ENCODE peak calls at places on chromosomes 3 and 15, in four cellular contexts. K is breast epithelium, I is BE2C, M is right atrium auricular region. Z is an unnamed sample.

GRCh38 chr15:57224664-57225063 is 151.6 kb upstream of the CGNL1 start:
- DNase-seq in K (no peak), I (no peak), M (no peak), Z (no peak)

GRCh38 chr3:196813903-196814302 is 53.8 kb upstream of the SENP5 start:
- DNase-seq in K (no peak), I (no peak), M (no peak), Z (no peak)

GRCh38 chr15:49530106-49530505 is 90.5 kb downstream of the FAM227B start:
- DNase-seq in K (no peak), I (no peak), M (no peak), Z (no peak)

GRCh38 chr3:80663426-80663825 is 895.6 kb upstream of the ROBO1 start:
- DNase-seq in K (no peak), I (no peak), M (no peak), Z (no peak)

GRCh38 chr15:34018021-34018645 is 20.9 kb downstream of the AVEN start:
- DNase-seq in K (no peak), I (no peak), M (no peak), Z (no peak)

GRCh38 chr3:52147804-52148203 is 6.4 kb downstream of the POC1A start:
- DNase-seq in K (no peak), I (no peak), M (no peak), Z (no peak)

GRCh38 chr3:8621872-8622271 is 22.7 kb downstream of the SSUH2 start:
- DNase-seq in K (no peak), I (no peak), M (peak; percentile 81), Z (no peak)

GRCh38 chr15:35748105-35748504 is 202.1 kb upstream of the DPH6 start:
- DNase-seq in K (no peak), I (no peak), M (no peak), Z (no peak)

GRCh38 chr3:37741644-37742043 is 120.0 kb upstream of the CTDSPL start:
- DNase-seq in K (peak; percentile 35), I (peak; percentile 19), M (peak; percentile 65), Z (no peak)

GRCh38 chr3:14413381-14414071 is 11.1 kb downstream of the SLC6A6 start:
- DNase-seq in K (no peak), I (no peak), M (no peak), Z (no peak)

DNA sequence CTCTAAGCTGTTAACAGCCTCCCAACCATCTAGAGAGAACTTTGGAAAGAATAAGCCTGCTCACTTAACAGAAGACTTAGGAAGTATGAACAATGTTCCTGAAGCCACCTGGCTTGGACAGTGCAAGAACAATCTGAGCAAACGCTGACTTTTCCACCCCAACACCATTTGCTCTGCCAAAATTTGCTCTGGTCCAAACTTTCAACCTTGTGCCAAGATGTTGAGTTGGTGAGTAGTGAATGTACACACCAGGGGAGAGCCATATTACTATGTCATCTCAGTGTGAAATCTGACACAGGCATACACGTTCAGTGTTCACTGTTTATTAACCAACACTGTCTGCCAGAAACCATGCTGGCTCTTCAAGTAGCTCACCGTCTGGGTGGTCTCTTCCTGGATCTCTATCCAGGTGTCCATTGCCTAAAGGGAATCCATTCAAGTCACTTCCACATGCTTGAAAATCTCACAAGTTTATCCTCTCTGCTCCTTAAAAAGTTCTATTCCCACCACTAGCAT is 152.8 kb upstream of the LPP start:
- DNase-seq in K (no peak), I (no peak), M (no peak), Z (no peak)
- H3K4me1 ChIP-seq in K (no peaks in the 10 kb centered on the region), I (no peaks in the 10 kb centered on the region), M (no peaks in the 10 kb centered on the region), Z (peaks cover 12% of the 10 kb centered on the region)

DNA sequence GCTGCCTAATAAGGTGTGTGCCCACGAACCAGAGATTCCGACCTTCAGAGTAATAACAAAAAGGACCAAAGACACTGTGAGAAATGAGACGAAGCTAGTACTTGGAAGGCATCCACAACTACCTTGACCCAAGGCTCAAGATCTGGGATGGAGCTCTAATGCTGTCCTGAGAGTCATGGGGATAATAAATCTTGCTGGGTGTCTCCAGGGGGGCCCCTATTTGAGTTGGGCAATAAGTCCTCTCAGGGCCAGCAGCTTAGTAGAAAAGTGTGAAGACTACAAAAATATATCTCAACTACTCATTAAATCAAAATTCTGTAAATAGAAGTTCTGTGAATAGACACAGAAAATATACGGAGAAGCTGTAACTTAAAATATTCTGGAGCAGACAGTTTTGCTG is 2.9 kb upstream of the NDN start:
- DNase-seq in K (no peak), I (no peak), M (no peak), Z (no peak)
- H3K9me3 ChIP-seq in K (no peaks in the 10 kb centered on the region), I (no peaks in the 10 kb centered on the region), M (peaks cover 4% of the 10 kb centered on the region), Z (no peaks in the 10 kb centered on the region)

GRCh38 chr3:43319364-43319763 is 33.0 kb downstream of the SNRK start:
- DNase-seq in K (no peak), I (no peak), M (no peak), Z (no peak)

GRCh38 chr3:43327184-43327950 is 41.0 kb downstream of the SNRK start:
- DNase-seq in K (no peak), I (no peak), M (no peak), Z (peak; percentile 1)

GRCh38 chr3:43320288-43320687 is 33.9 kb downstream of the SNRK start:
- DNase-seq in K (no peak), I (no peak), M (no peak), Z (no peak)

GRCh38 chr3:43319794-43320193 is 33.5 kb downstream of the SNRK start:
- DNase-seq in K (no peak), I (no peak), M (no peak), Z (no peak)

GRCh38 chr3:43323541-43323940 is 37.2 kb downstream of the SNRK start:
- DNase-seq in K (no peak), I (no peak), M (no peak), Z (no peak)
- H3K4me1 ChIP-seq in K (peaks cover 12% of the 10 kb centered on the region), I (no peaks in the 10 kb centered on the region), M (peaks cover 52% of the 10 kb centered on the region), Z (no peaks in the 10 kb centered on the region)

GRCh38 chr3:44762690-44763089 is 1.1 kb downstream of the KIF15 start:
- DNase-seq in K (no peak), I (no peak), M (no peak), Z (no peak)
- H3K9me3 ChIP-seq in K (peaks cover 11% of the 10 kb centered on the region), I (no peaks in the 10 kb centered on the region), M (peaks cover 5% of the 10 kb centered on the region), Z (peaks cover 30% of the 10 kb centered on the region)

DNA sequence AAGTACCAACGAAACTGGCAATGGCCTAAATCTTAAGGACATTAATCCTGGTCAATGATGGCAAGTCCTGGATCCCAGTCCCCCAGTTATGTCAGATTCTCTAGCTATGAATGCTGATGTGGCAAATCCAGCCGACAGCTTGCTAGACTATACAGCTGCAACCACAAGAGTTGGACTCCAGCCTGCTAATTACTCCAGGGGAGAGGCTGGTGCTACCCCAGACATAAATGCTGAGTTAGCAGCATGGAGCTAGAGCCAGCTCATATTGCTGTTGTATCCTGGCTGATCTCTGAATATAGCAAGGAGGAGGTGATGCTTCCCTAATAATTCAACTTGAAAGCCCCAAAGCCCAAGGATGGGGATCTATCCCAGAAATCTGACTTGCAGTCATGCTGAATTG is 207.1 kb downstream of the LRRN1 start:
- DNase-seq in K (no peak), I (no peak), M (no peak), Z (peak; percentile 39)
- H3K4me1 ChIP-seq in K (no peaks in the 10 kb centered on the region), I (no peaks in the 10 kb centered on the region), M (no peaks in the 10 kb centered on the region), Z (peaks cover 2% of the 10 kb centered on the region)

GRCh38 chr15:41607033-41607432 is 48.0 kb downstream of the TYRO3 start:
- DNase-seq in K (no peak), I (no peak), M (no peak), Z (no peak)
- H3K9me3 ChIP-seq in K (no peaks in the 10 kb centered on the region), I (no peaks in the 10 kb centered on the region), M (no peaks in the 10 kb centered on the region), Z (no peaks in the 10 kb centered on the region)